ENCODE peak calls at places on chromosomes 12 and 14, in ten cellular contexts. E, A, J, C, L, Z, F, T, M and W are unnamed samples.

GRCh38 chr12:29160230-29160629 is 11.2 kb downstream of the FAR2 start:
- DNase-seq in E (no peak), A (no peak), J (no peak), C (peak), L (no peak), Z (peak), F (no peak), T (no peak), M (no peak), W (no peak)

GRCh38 chr12:68953536-68953935 is 20.6 kb upstream of the CPM start:
- DNase-seq in E (no peak), A (no peak), J (no peak), C (no peak), L (no peak), Z (no peak), F (no peak), T (no peak), M (no peak), W (no peak)

GRCh38 chr14:34722723-34723545 is 8.5 kb upstream of the CFL2 start:
- DNase-seq in E (peak), A (no peak), J (peak), C (peak), L (peak), Z (peak), F (no peak), T (peak), M (peak), W (no peak)

GRCh38 chr12:2239376-2240010 is 186.7 kb downstream of the CACNA1C start:
- DNase-seq in E (no peak), A (no peak), J (peak), C (no peak), L (no peak), Z (no peak), F (no peak), T (no peak), M (peak), W (no peak)

GRCh38 chr12:110741371-110741770 is 1.3 kb downstream of the PPP1CC start:
- DNase-seq in E (no peak), A (no peak), J (no peak), C (peak), L (peak), Z (peak), F (no peak), T (no peak), M (no peak), W (no peak)

GRCh38 chr12:106522708-106523107 is 60.1 kb upstream of the RFX4 start:
- DNase-seq in E (no peak), A (no peak), J (no peak), C (no peak), L (no peak), Z (no peak), F (no peak), T (no peak), M (no peak), W (peak)

GRCh38 chr12:93823616-93824410 is 146.6 kb downstream of the CRADD start:
- DNase-seq in E (no peak), A (no peak), J (no peak), C (no peak), L (no peak), Z (no peak), F (no peak), T (no peak), M (no peak), W (no peak)

GRCh38 chr14:100747736-100748135 is 21.0 kb downstream of the DLK1 start:
- DNase-seq in E (no peak), A (no peak), J (no peak), C (no peak), L (no peak), Z (no peak), F (no peak), T (no peak), M (no peak), W (no peak)

GRCh38 chr14:46686652-46687051 is 35.1 kb upstream of the RPL10L start:
- DNase-seq in E (no peak), A (no peak), J (no peak), C (no peak), L (no peak), Z (no peak), F (no peak), T (no peak), M (no peak), W (no peak)

GRCh38 chr12:24111101-24111500 is 161.6 kb upstream of the SOX5 start:
- DNase-seq in E (no peak), A (no peak), J (peak), C (peak), L (peak), Z (no peak), F (no peak), T (no peak), M (no peak), W (no peak)

GRCh38 chr12:92299344-92299743 is 153.7 kb upstream of the BTG1 start:
- DNase-seq in E (no peak), A (no peak), J (no peak), C (no peak), L (no peak), Z (no peak), F (no peak), T (no peak), M (no peak), W (no peak)

GRCh38 chr14:59274991-59275391 is 86.5 kb downstream of the DAAM1 start:
- DNase-seq in E (no peak), A (no peak), J (no peak), C (no peak), L (no peak), Z (peak), F (no peak), T (peak), M (no peak), W (no peak)

GRCh38 chr12:56224954-56225353 is 812 bp downstream of the NABP2 start:
- DNase-seq in E (no peak), A (no peak), J (no peak), C (no peak), L (no peak), Z (no peak), F (no peak), T (no peak), M (no peak), W (no peak)

GRCh38 chr12:28578833-28579252 is 388.6 kb downstream of the CCDC91 start:
- DNase-seq in E (no peak), A (no peak), J (peak), C (no peak), L (peak), Z (no peak), F (no peak), T (no peak), M (no peak), W (no peak)

GRCh38 chr14:74867673-74868072 is 8.3 kb downstream of the PROX2 start:
- DNase-seq in E (no peak), A (no peak), J (peak), C (peak), L (no peak), Z (peak), F (peak), T (no peak), M (no peak), W (no peak)

GRCh38 chr12:123973552-123974341 is 732 bp downstream of the ZNF664 start:
- DNase-seq in E (no peak), A (peak), J (peak), C (peak), L (no peak), Z (peak), F (peak), T (peak), M (peak), W (peak)

GRCh38 chr12:30599631-30600030 is 96.0 kb downstream of the IPO8 start:
- DNase-seq in E (no peak), A (no peak), J (peak), C (no peak), L (peak), Z (no peak), F (no peak), T (peak), M (no peak), W (no peak)

GRCh38 chr12:47777741-47778558 is 4.9 kb downstream of the SLC48A1 start:
- DNase-seq in E (no peak), A (no peak), J (no peak), C (no peak), L (no peak), Z (no peak), F (no peak), T (no peak), M (peak), W (no peak)

GRCh38 chr12:78442454-78442801 is 422.1 kb upstream of the SYT1 start:
- DNase-seq in E (peak), A (no peak), J (peak), C (no peak), L (peak), Z (no peak), F (no peak), T (no peak), M (no peak), W (no peak)

GRCh38 chr14:104876251-104876699 is 11.2 kb downstream of the CEP170B start:
- DNase-seq in E (no peak), A (no peak), J (peak), C (peak), L (peak), Z (no peak), F (peak), T (peak), M (peak), W (no peak)

GRCh38 chr12:24839268-24839791 is 109.6 kb downstream of the BCAT1 start:
- DNase-seq in E (no peak), A (no peak), J (no peak), C (no peak), L (peak), Z (peak), F (peak), T (no peak), M (no peak), W (no peak)

GRCh38 chr12:6074979-6075585 is 49.4 kb downstream of the VWF start:
- DNase-seq in E (no peak), A (no peak), J (no peak), C (peak), L (no peak), Z (peak), F (no peak), T (no peak), M (no peak), W (no peak)